ENCODE peak calls at places on chromosomes 1 and 21, in eight cellular contexts. M is Caki2; S is left lobe of liver; V is activated naive CD4-positive, alpha-beta T cell treated with anti-CD3 and anti-CD28 coated beads, Interleukin-2, amount 50 U/mL, for 16 hours; D is T follicular helper cell; L is GM12865; A is NCI-H1092 treated with DMSO at 0.1 percent for 48 hours; Y is AG04449. I is an unnamed sample.

GRCh38 chr1:114081145-114082046 is 72.3 kb downstream of the SYT6 start:
- DNase-seq in M (no peak), S (no peak), V (no peak), D (no peak), L (no peak), A (no peak), Y (no peak), I (no peak)

GRCh38 chr1:3590145-3590768 is 21.1 kb downstream of the MEGF6 start:
- DNase-seq in M (no peak), S (no peak), V (no peak), D (no peak), L (no peak), A (peak), Y (no peak), I (no peak)

GRCh38 chr1:147834189-147834588 is 68.4 kb upstream of the GJA8 start:
- DNase-seq in M (no peak), S (no peak), V (no peak), D (no peak), L (no peak), A (no peak), Y (no peak), I (no peak)

GRCh38 chr1:209853677-209854076 is 25.9 kb downstream of the UTP25 start:
- DNase-seq in M (no peak), S (no peak), V (no peak), D (no peak), L (no peak), A (no peak), Y (no peak), I (no peak)

GRCh38 chr21:16741228-16741665 is 771.6 kb upstream of the CXADR start:
- DNase-seq in M (no peak), S (no peak), V (no peak), D (no peak), L (no peak), A (no peak), Y (no peak), I (no peak)

GRCh38 chr1:41434748-41435449 is 49.6 kb downstream of the EDN2 start:
- DNase-seq in M (no peak), S (no peak), V (no peak), D (no peak), L (no peak), A (no peak), Y (no peak), I (no peak)

GRCh38 chr1:59477867-59478266 is 181.0 kb downstream of the FGGY start:
- DNase-seq in M (no peak), S (peak), V (no peak), D (no peak), L (no peak), A (no peak), Y (no peak), I (no peak)

GRCh38 chr1:228228601-228229074 is 20.8 kb downstream of the OBSCN start:
- DNase-seq in M (peak), S (no peak), V (no peak), D (no peak), L (no peak), A (no peak), Y (peak), I (peak)

GRCh38 chr1:175132456-175132855 is 60.1 kb downstream of the KIAA0040 start:
- DNase-seq in M (no peak), S (no peak), V (no peak), D (no peak), L (no peak), A (no peak), Y (peak), I (no peak)

GRCh38 chr1:63630666-63631065 is 37.5 kb downstream of the PGM1 start:
- DNase-seq in M (no peak), S (no peak), V (no peak), D (no peak), L (no peak), A (no peak), Y (no peak), I (no peak)

GRCh38 chr1:2438641-2439040 is 26.3 kb upstream of the PEX10 start:
- DNase-seq in M (no peak), S (no peak), V (no peak), D (no peak), L (no peak), A (no peak), Y (no peak), I (no peak)

GRCh38 chr1:230915079-230915478 is 46.8 kb upstream of the C1orf198 start:
- DNase-seq in M (no peak), S (no peak), V (no peak), D (no peak), L (no peak), A (no peak), Y (no peak), I (no peak)

GRCh38 chr1:61352845-61353435 is 270.6 kb downstream of the NFIA start:
- DNase-seq in M (no peak), S (no peak), V (no peak), D (no peak), L (no peak), A (no peak), Y (no peak), I (no peak)

GRCh38 chr1:229108598-229109201 is 162.2 kb upstream of the RAB4A start:
- DNase-seq in M (no peak), S (no peak), V (no peak), D (no peak), L (no peak), A (no peak), Y (no peak), I (no peak)

GRCh38 chr1:6800728-6801127 is 15.5 kb downstream of the CAMTA1 start:
- DNase-seq in M (no peak), S (no peak), V (no peak), D (no peak), L (no peak), A (no peak), Y (peak), I (no peak)

GRCh38 chr21:44765231-44766013 is 36.2 kb downstream of the UBE2G2 start:
- DNase-seq in M (no peak), S (no peak), V (no peak), D (peak), L (peak), A (no peak), Y (no peak), I (no peak)

GRCh38 chr1:244231193-244231571 is 180.1 kb downstream of the ZBTB18 start:
- DNase-seq in M (no peak), S (peak), V (no peak), D (no peak), L (no peak), A (no peak), Y (no peak), I (no peak)

GRCh38 chr1:235006816-235007215 is 121.8 kb downstream of the TOMM20 start:
- DNase-seq in M (no peak), S (no peak), V (no peak), D (no peak), L (no peak), A (no peak), Y (no peak), I (no peak)

GRCh38 chr1:110227774-110228173 is 17.7 kb downstream of the KCNC4 start:
- DNase-seq in M (no peak), S (no peak), V (no peak), D (no peak), L (no peak), A (no peak), Y (no peak), I (no peak)